ENCODE peak calls at places on chromosome 4, in six cellular contexts. One of them, this sample, is unnamed.

GRCh38 chr4:142840516-142841123 is 5.5 kb downstream of the INPP4B start:
- DNase-seq in HFF-Myc: no peak
- DNase-seq in AG10803: peak; percentile 53
- DNase-seq in pancreas: no peak
- DNase-seq in adrenal gland: no peak
- DNase-seq in fibroblast of villous mesenchyme: peak; percentile 65
- DNase-seq in this sample: peak; percentile 66

GRCh38 chr4:147136783-147137182 is 191.1 kb upstream of the TTC29 start:
- DNase-seq in pancreas: no peak
- DNase-seq in HFF-Myc: no peak
- DNase-seq in fibroblast of villous mesenchyme: no peak
- DNase-seq in AG10803: no peak
- DNase-seq in adrenal gland: no peak
- DNase-seq in this sample: no peak

GRCh38 chr4:123835852-123836251 is 439.3 kb downstream of the SPRY1 start:
- DNase-seq in pancreas: no peak
- DNase-seq in AG10803: no peak
- DNase-seq in adrenal gland: no peak
- DNase-seq in fibroblast of villous mesenchyme: no peak
- DNase-seq in HFF-Myc: no peak
- DNase-seq in this sample: no peak

GRCh38 chr4:151806511-151806927 is 45.7 kb upstream of the GATB start:
- DNase-seq in adrenal gland: peak; percentile 47
- DNase-seq in HFF-Myc: peak; percentile 52
- DNase-seq in AG10803: peak; percentile 89
- DNase-seq in pancreas: no peak
- DNase-seq in fibroblast of villous mesenchyme: peak; percentile 72
- DNase-seq in this sample: peak; percentile 84

GRCh38 chr4:25914670-25915358 is 794 bp downstream of the SMIM20 start:
- DNase-seq in HFF-Myc: no peak
- DNase-seq in AG10803: peak; percentile 20
- DNase-seq in fibroblast of villous mesenchyme: no peak
- DNase-seq in adrenal gland: no peak
- DNase-seq in pancreas: no peak
- DNase-seq in this sample: no peak

GRCh38 chr4:93730760-93731159 is 97.8 kb upstream of the ATOH1 start:
- DNase-seq in HFF-Myc: no peak
- DNase-seq in pancreas: no peak
- DNase-seq in AG10803: no peak
- DNase-seq in adrenal gland: peak; percentile 35
- DNase-seq in fibroblast of villous mesenchyme: no peak
- DNase-seq in this sample: no peak

GRCh38 chr4:188266386-188266785 is 127.1 kb downstream of the TRIML1 start:
- DNase-seq in AG10803: no peak
- DNase-seq in pancreas: no peak
- DNase-seq in adrenal gland: no peak
- DNase-seq in fibroblast of villous mesenchyme: no peak
- DNase-seq in HFF-Myc: no peak
- DNase-seq in this sample: no peak

GRCh38 chr4:184292877-184293276 is 75.2 kb upstream of the ENPP6 start:
- DNase-seq in adrenal gland: no peak
- DNase-seq in AG10803: no peak
- DNase-seq in fibroblast of villous mesenchyme: no peak
- DNase-seq in HFF-Myc: no peak
- DNase-seq in pancreas: no peak
- DNase-seq in this sample: no peak

GRCh38 chr4:185276036-185276435 is 66.6 kb downstream of the SNX25 start:
- DNase-seq in pancreas: no peak
- DNase-seq in adrenal gland: no peak
- DNase-seq in AG10803: peak; percentile 42
- DNase-seq in HFF-Myc: no peak
- DNase-seq in fibroblast of villous mesenchyme: peak; percentile 55
- DNase-seq in this sample: peak; percentile 47

GRCh38 chr4:24856586-24856985 is 56.3 kb downstream of the CCDC149 start:
- DNase-seq in fibroblast of villous mesenchyme: peak; percentile 29
- DNase-seq in AG10803: peak; percentile 38
- DNase-seq in pancreas: no peak
- DNase-seq in adrenal gland: no peak
- DNase-seq in HFF-Myc: peak; percentile 54
- DNase-seq in this sample: peak; percentile 75

GRCh38 chr4:15805583-15806517 is 27.7 kb downstream of the CD38 start:
- DNase-seq in fibroblast of villous mesenchyme: peak; percentile 65
- DNase-seq in AG10803: peak; percentile 58
- DNase-seq in HFF-Myc: peak; percentile 20
- DNase-seq in adrenal gland: peak; percentile 36
- DNase-seq in pancreas: no peak
- DNase-seq in this sample: peak; percentile 64

GRCh38 chr4:69718376-69719293 is 41.8 kb downstream of the SULT1B1 start:
- DNase-seq in pancreas: no peak
- DNase-seq in fibroblast of villous mesenchyme: no peak
- DNase-seq in adrenal gland: no peak
- DNase-seq in AG10803: no peak
- DNase-seq in HFF-Myc: no peak
- DNase-seq in this sample: peak; percentile 45

GRCh38 chr4:53855886-53856260 is 208.5 kb downstream of the CHIC2 start:
- DNase-seq in HFF-Myc: no peak
- DNase-seq in adrenal gland: peak; percentile 25
- DNase-seq in pancreas: no peak
- DNase-seq in AG10803: peak; percentile 95
- DNase-seq in fibroblast of villous mesenchyme: peak; percentile 32
- DNase-seq in this sample: peak; percentile 84

GRCh38 chr4:84389406-84389805 is 109.7 kb downstream of the NKX6-1 start:
- DNase-seq in pancreas: no peak
- DNase-seq in AG10803: peak; percentile 50
- DNase-seq in fibroblast of villous mesenchyme: no peak
- DNase-seq in HFF-Myc: no peak
- DNase-seq in adrenal gland: no peak
- DNase-seq in this sample: peak; percentile 9

GRCh38 chr4:10866691-10867090 is 182.1 kb upstream of the CLNK start:
- DNase-seq in HFF-Myc: no peak
- DNase-seq in fibroblast of villous mesenchyme: no peak
- DNase-seq in AG10803: no peak
- DNase-seq in pancreas: no peak
- DNase-seq in adrenal gland: no peak
- DNase-seq in this sample: no peak

GRCh38 chr4:77047037-77047436 is 28.8 kb downstream of the CCNI start:
- DNase-seq in AG10803: no peak
- DNase-seq in fibroblast of villous mesenchyme: peak; percentile 37
- DNase-seq in HFF-Myc: no peak
- DNase-seq in pancreas: no peak
- DNase-seq in adrenal gland: no peak
- DNase-seq in this sample: peak; percentile 48

GRCh38 chr4:79723507-79723906 is 315.5 kb upstream of the GK2 start:
- DNase-seq in pancreas: no peak
- DNase-seq in HFF-Myc: no peak
- DNase-seq in fibroblast of villous mesenchyme: no peak
- DNase-seq in adrenal gland: no peak
- DNase-seq in AG10803: no peak
- DNase-seq in this sample: no peak

GRCh38 chr4:169604131-169604900 is 8.1 kb downstream of the NEK1 start:
- DNase-seq in fibroblast of villous mesenchyme: peak; percentile 79
- DNase-seq in pancreas: no peak
- DNase-seq in HFF-Myc: no peak
- DNase-seq in AG10803: peak; percentile 74
- DNase-seq in adrenal gland: no peak
- DNase-seq in this sample: peak; percentile 87

GRCh38 chr4:179007758-179008157 is 1565.5 kb upstream of the AGA start:
- DNase-seq in pancreas: no peak
- DNase-seq in adrenal gland: no peak
- DNase-seq in AG10803: no peak
- DNase-seq in fibroblast of villous mesenchyme: no peak
- DNase-seq in HFF-Myc: no peak
- DNase-seq in this sample: no peak
- TF ChIP-seq CTCF in pancreas: no peak
- TF ChIP-seq CTCF in adrenal gland: no peak
- TF ChIP-seq CTCF in AG10803: no peak
- TF ChIP-seq CTCF in fibroblast of villous mesenchyme: no peak
- TF ChIP-seq CTCF in HFF-Myc: no peak
- TF ChIP-seq CTCF in this sample: no peak

GRCh38 chr4:37430718-37431416 is 186.3 kb downstream of the NWD2 start:
- DNase-seq in HFF-Myc: no peak
- DNase-seq in AG10803: no peak
- DNase-seq in pancreas: no peak
- DNase-seq in fibroblast of villous mesenchyme: no peak
- DNase-seq in adrenal gland: no peak
- DNase-seq in this sample: no peak
- H3K4me3 ChIP-seq in HFF-Myc: no peak overlapping the region
- H3K4me3 ChIP-seq in AG10803: no peak overlapping the region
- H3K4me3 ChIP-seq in pancreas: no peak overlapping the region
- H3K4me3 ChIP-seq in fibroblast of villous mesenchyme: no peak overlapping the region
- H3K4me3 ChIP-seq in adrenal gland: no peak overlapping the region
- H3K4me3 ChIP-seq in this sample: no peak overlapping the region

GRCh38 chr4:164753873-164754488 is at the start of gene SMIM31:
- DNase-seq in pancreas: no peak
- DNase-seq in adrenal gland: no peak
- DNase-seq in HFF-Myc: no peak
- DNase-seq in fibroblast of villous mesenchyme: no peak
- DNase-seq in AG10803: no peak
- DNase-seq in this sample: no peak

DNA sequence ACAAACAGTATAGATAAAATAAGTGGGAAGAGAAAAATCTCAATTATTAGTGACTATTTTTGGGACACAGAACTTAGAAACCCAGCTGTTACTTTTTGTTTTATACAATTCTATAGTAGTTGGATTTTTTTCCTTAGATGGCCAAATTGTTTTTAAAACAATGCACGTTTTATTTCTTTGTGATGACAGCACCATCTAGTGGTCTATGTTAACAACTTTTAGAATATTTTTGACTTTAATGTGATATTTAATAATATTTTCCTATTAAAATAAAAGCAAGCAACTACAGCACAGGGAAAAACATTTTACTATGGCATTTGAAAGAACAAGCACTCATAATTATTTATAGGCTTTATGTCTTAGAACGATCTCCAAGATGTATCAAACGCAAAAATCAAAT is 5.6 kb upstream of the SMIM31 start:
- DNase-seq in pancreas: no peak
- DNase-seq in AG10803: peak; percentile 19
- DNase-seq in fibroblast of villous mesenchyme: peak; percentile 31
- DNase-seq in adrenal gland: no peak
- DNase-seq in HFF-Myc: no peak
- DNase-seq in this sample: peak; percentile 28
- TF ChIP-seq CTCF in pancreas: no peak
- TF ChIP-seq CTCF in AG10803: peak; percentile 54
- TF ChIP-seq CTCF in fibroblast of villous mesenchyme: peak; percentile 38
- TF ChIP-seq CTCF in adrenal gland: peak; percentile 38
- TF ChIP-seq CTCF in HFF-Myc: peak; percentile 10
- TF ChIP-seq CTCF in this sample: peak; percentile 18

DNA sequence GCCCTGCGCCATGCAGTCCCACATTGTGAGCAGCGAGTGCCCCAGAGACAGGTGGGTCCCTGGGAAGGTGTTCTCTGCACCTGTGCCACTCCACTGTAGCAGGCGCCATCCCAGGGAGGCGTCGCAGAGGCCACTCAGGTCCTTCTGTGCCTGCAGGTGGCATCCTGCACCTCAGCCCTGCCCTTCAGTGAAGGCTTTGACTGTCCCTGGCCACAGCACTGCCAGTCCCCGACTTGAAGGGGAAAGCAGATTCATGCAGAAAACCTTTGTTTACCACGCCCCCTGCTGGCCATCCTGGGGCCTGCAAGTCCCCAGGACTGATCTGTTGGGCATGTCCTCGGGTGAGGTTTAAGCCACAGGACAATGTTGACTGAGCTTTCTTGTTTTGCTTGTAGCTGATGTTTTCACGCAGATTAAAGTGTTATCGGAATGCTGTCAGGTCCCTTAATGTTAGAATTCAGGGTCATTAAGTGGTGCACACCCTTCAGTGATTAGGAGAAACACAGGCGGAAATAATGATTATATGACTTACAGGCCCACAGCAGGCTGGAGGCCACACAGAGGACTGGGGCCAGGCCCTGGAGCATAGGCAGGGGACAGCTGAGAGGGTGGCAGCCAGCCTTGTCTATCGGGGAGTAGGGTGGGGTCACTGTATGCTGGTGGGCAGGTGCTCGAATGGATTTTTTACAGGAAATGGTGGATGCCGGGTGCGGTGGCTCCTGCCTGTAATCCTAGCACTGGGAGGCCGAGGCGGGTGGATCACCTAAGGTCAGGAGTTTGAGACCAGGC is 5.0 kb downstream of the TACC3 start:
- DNase-seq in adrenal gland: peak; percentile 84
- DNase-seq in fibroblast of villous mesenchyme: peak; percentile 87
- DNase-seq in HFF-Myc: peak; percentile 66
- DNase-seq in pancreas: peak; percentile 81
- DNase-seq in AG10803: peak; percentile 76
- DNase-seq in this sample: peak; percentile 86
- H3K4me3 ChIP-seq in adrenal gland: no peak overlapping the region
- H3K4me3 ChIP-seq in fibroblast of villous mesenchyme: no peak overlapping the region
- H3K4me3 ChIP-seq in HFF-Myc: no peak overlapping the region
- H3K4me3 ChIP-seq in pancreas: no peak overlapping the region
- H3K4me3 ChIP-seq in AG10803: no peak overlapping the region
- H3K4me3 ChIP-seq in this sample: no peak overlapping the region

GRCh38 chr4:98833384-98833783 is 95.5 kb downstream of the EIF4E start:
- DNase-seq in pancreas: no peak
- DNase-seq in AG10803: no peak
- DNase-seq in adrenal gland: no peak
- DNase-seq in HFF-Myc: no peak
- DNase-seq in fibroblast of villous mesenchyme: no peak
- DNase-seq in this sample: no peak

GRCh38 chr4:98827661-98828060 is 101.3 kb downstream of the EIF4E start:
- DNase-seq in HFF-Myc: no peak
- DNase-seq in pancreas: no peak
- DNase-seq in fibroblast of villous mesenchyme: no peak
- DNase-seq in AG10803: no peak
- DNase-seq in adrenal gland: no peak
- DNase-seq in this sample: no peak

GRCh38 chr4:98828801-98829200 is 100.1 kb downstream of the EIF4E start:
- DNase-seq in AG10803: peak; percentile 3
- DNase-seq in adrenal gland: no peak
- DNase-seq in pancreas: no peak
- DNase-seq in HFF-Myc: no peak
- DNase-seq in fibroblast of villous mesenchyme: peak; percentile 16
- DNase-seq in this sample: peak; percentile 12
- TF ChIP-seq CTCF in AG10803: no peak
- TF ChIP-seq CTCF in adrenal gland: no peak
- TF ChIP-seq CTCF in pancreas: no peak
- TF ChIP-seq CTCF in HFF-Myc: peak; percentile 29
- TF ChIP-seq CTCF in fibroblast of villous mesenchyme: peak; percentile 11
- TF ChIP-seq CTCF in this sample: peak; percentile 32

GRCh38 chr4:2731907-2732314 is 24.2 kb downstream of the TNIP2 start:
- DNase-seq in pancreas: no peak
- DNase-seq in AG10803: no peak
- DNase-seq in adrenal gland: no peak
- DNase-seq in HFF-Myc: no peak
- DNase-seq in fibroblast of villous mesenchyme: no peak
- DNase-seq in this sample: no peak
- H3K4me3 ChIP-seq in pancreas: no peak overlapping the region
- H3K4me3 ChIP-seq in AG10803: no peak overlapping the region
- H3K4me3 ChIP-seq in adrenal gland: no peak overlapping the region
- H3K4me3 ChIP-seq in HFF-Myc: no peak overlapping the region
- H3K4me3 ChIP-seq in fibroblast of villous mesenchyme: no peak overlapping the region
- H3K4me3 ChIP-seq in this sample: no peak overlapping the region

GRCh38 chr4:56424697-56425514 is 10.5 kb downstream of the PPAT start:
- DNase-seq in pancreas: no peak
- DNase-seq in HFF-Myc: no peak
- DNase-seq in fibroblast of villous mesenchyme: peak; percentile 59
- DNase-seq in adrenal gland: no peak
- DNase-seq in AG10803: peak; percentile 42
- DNase-seq in this sample: peak; percentile 46
- TF ChIP-seq CTCF in pancreas: peak; percentile 58
- TF ChIP-seq CTCF in HFF-Myc: peak; percentile 46
- TF ChIP-seq CTCF in fibroblast of villous mesenchyme: peak; percentile 66
- TF ChIP-seq CTCF in adrenal gland: peak; percentile 65
- TF ChIP-seq CTCF in AG10803: peak; percentile 77
- TF ChIP-seq CTCF in this sample: peak; percentile 61

GRCh38 chr4:5052424-5052702 is 1.1 kb downstream of the STK32B start:
- DNase-seq in adrenal gland: no peak
- DNase-seq in HFF-Myc: no peak
- DNase-seq in AG10803: no peak
- DNase-seq in pancreas: no peak
- DNase-seq in fibroblast of villous mesenchyme: no peak
- DNase-seq in this sample: peak; percentile 14
- H3K4me3 ChIP-seq in adrenal gland: no peak overlapping the region
- H3K4me3 ChIP-seq in HFF-Myc: no peak overlapping the region
- H3K4me3 ChIP-seq in AG10803: peak overlapping the region; percentile 73
- H3K4me3 ChIP-seq in pancreas: peak overlapping the region; percentile 41
- H3K4me3 ChIP-seq in fibroblast of villous mesenchyme: no peak overlapping the region
- H3K4me3 ChIP-seq in this sample: no peak overlapping the region